ENCODE peak calls at places on chromosomes 3 and 15, in four cellular contexts. G is right cardiac atrium; T is EL; W is stimulated activated CD8-positive, alpha-beta memory T cell treated with anti-CD3 and anti-CD28 coated beads, Interleukin-15, amount 100 ng/mL, for 24 hours. P is an unnamed sample.

GRCh38 chr15:95840004-95840403 is 490.5 kb upstream of the NR2F2 start:
- DNase-seq in W (no peak), G (peak; percentile 71), T (peak; percentile 68), P (peak; percentile 80)

GRCh38 chr15:92091155-92091734 is 237.7 kb downstream of the SLCO3A1 start:
- DNase-seq in T (peak; percentile 18), G (no peak), W (no peak), P (peak; percentile 50)

GRCh38 chr3:51819709-51820406 is 40.8 kb upstream of the IQCF6 start:
- DNase-seq in G (no peak), T (peak; percentile 5), W (no peak), P (no peak)

GRCh38 chr15:89130194-89130593 is 41.9 kb downstream of the ABHD2 start:
- DNase-seq in G (no peak), T (no peak), W (no peak), P (no peak)

GRCh38 chr3:184894051-184894450 is 82.1 kb downstream of the VPS8 start:
- DNase-seq in T (no peak), G (no peak), W (no peak), P (no peak)

GRCh38 chr3:139297588-139298311 is 46.1 kb upstream of the MRPS22 start:
- DNase-seq in G (no peak), W (no peak), T (no peak), P (no peak)

GRCh38 chr3:135865554-135865953 is 100.0 kb upstream of the PPP2R3A start:
- DNase-seq in W (no peak), T (no peak), G (no peak), P (no peak)

GRCh38 chr15:68421798-68422402 is 10.1 kb downstream of the ITGA11 start:
- DNase-seq in T (peak; percentile 73), G (no peak), W (no peak), P (peak; percentile 4)

GRCh38 chr3:58025824-58026579 is 17.8 kb downstream of the FLNB start:
- DNase-seq in W (no peak), T (peak; percentile 37), G (no peak), P (no peak)

GRCh38 chr3:45896956-45897355 is 10.6 kb downstream of the CCR9 start:
- DNase-seq in G (no peak), W (no peak), T (peak; percentile 77), P (no peak)

GRCh38 chr3:184314700-184315505 is 497 bp downstream of the EIF4G1 start:
- DNase-seq in G (peak; percentile 95), T (peak; percentile 66), W (peak; percentile 37), P (peak; percentile 92)

GRCh38 chr3:106880206-106880605 is 497.0 kb upstream of the CCDC54 start:
- DNase-seq in W (no peak), T (no peak), G (no peak), P (no peak)

GRCh38 chr3:127697531-127698240 is 24.9 kb downstream of the ABTB1 start:
- DNase-seq in G (peak; percentile 90), W (no peak), T (peak; percentile 85), P (peak; percentile 73)

GRCh38 chr15:64637412-64637811 is 138.0 kb downstream of the RBPMS2 start:
- DNase-seq in T (no peak), G (no peak), W (no peak), P (no peak)

P was measured in ovary.